ENCODE peak calls at places on chromosomes 13 and 19, in five cellular contexts. N is RKO; B is left ventricle myocardium inferior; L is H9; M is activated CD4-positive, CD25-positive, alpha-beta regulatory T cell treated with anti-CD3 and anti-CD28 coated beads, Interleukin-2, amount 50 U/mL, for 16 hours. Z is an unnamed sample.

GRCh38 chr19:12346896-12347295 is 13.5 kb upstream of the ZNF563 start:
- DNase-seq in N (peak; percentile 62), B (no peak), L (no peak), M (no peak), Z (no peak)

GRCh38 chr13:40665754-40666057 is 735 bp downstream of the FOXO1 start:
- DNase-seq in N (no peak), B (peak; percentile 21), L (no peak), M (no peak), Z (no peak)

GRCh38 chr13:108859202-108860012 is 230.0 kb downstream of the MYO16 start:
- DNase-seq in N (no peak), B (no peak), L (no peak), M (no peak), Z (no peak)

GRCh38 chr19:49368711-49369358 is 5.2 kb downstream of the DKKL1 start:
- DNase-seq in N (no peak), B (no peak), L (no peak), M (no peak), Z (no peak)

GRCh38 chr13:51614350-51614786 is 30.1 kb downstream of the WDFY2 start:
- DNase-seq in N (no peak), B (no peak), L (no peak), M (no peak), Z (no peak)

GRCh38 chr19:56159009-56159501 is 16.8 kb upstream of the GALP start:
- DNase-seq in N (peak; percentile 79), B (no peak), L (no peak), M (no peak), Z (no peak)

GRCh38 chr19:55809381-55810058 is 22.3 kb downstream of the NLRP11 start:
- DNase-seq in N (peak; percentile 96), B (peak; percentile 17), L (peak; percentile 31), M (no peak), Z (no peak)

GRCh38 chr19:43616954-43617353 is 2.5 kb downstream of the ZNF428 start:
- DNase-seq in N (no peak), B (no peak), L (no peak), M (no peak), Z (no peak)

GRCh38 chr13:111361873-111362648 is 41.6 kb downstream of the TEX29 start:
- DNase-seq in N (no peak), B (no peak), L (no peak), M (no peak), Z (no peak)

GRCh38 chr13:48892311-48892710 is 83.4 kb upstream of the FNDC3A start:
- DNase-seq in N (peak; percentile 99), B (no peak), L (no peak), M (no peak), Z (no peak)

Z was measured in central memory CD8-positive, alpha-beta T cell.